ENCODE peak calls at places on chromosomes 1 and 21, in five cellular contexts. H is iPS DF 19.7, G is mammary epithelial cell, D is body of pancreas, U is mucosa of descending colon. A is an unnamed sample.

GRCh38 chr21:42665026-42665425 is 11.6 kb downstream of the PDE9A start:
- DNase-seq in U (no peak), D (no peak), G (no peak), H (no peak), A (no peak)

GRCh38 chr1:201025571-201026002 is 2.1 kb upstream of the KIF21B start:
- DNase-seq in D (no peak), U (no peak), H (no peak), G (no peak), A (peak)

GRCh38 chr1:27862004-27862403 is 10.3 kb upstream of the THEMIS2 start:
- DNase-seq in H (no peak), G (no peak), U (no peak), D (no peak), A (no peak)

GRCh38 chr1:56508523-56508983 is 70.8 kb downstream of the PLPP3 start:
- DNase-seq in G (peak), H (no peak), U (peak), D (peak), A (no peak)

GRCh38 chr1:13752852-13753251 is 52.9 kb downstream of the PRDM2 start:
- DNase-seq in D (no peak), U (no peak), G (no peak), H (no peak), A (no peak)

GRCh38 chr21:40242586-40242985 is 375.3 kb downstream of the PCP4 start:
- DNase-seq in H (no peak), U (no peak), D (no peak), G (no peak), A (no peak)

GRCh38 chr1:193348126-193349045 is 162.0 kb upstream of the B3GALT2 start:
- DNase-seq in H (no peak), G (no peak), D (no peak), U (no peak), A (no peak)

GRCh38 chr21:38841472-38841871 is 35.7 kb downstream of the ETS2 start:
- DNase-seq in U (no peak), H (no peak), D (no peak), G (peak), A (no peak)

GRCh38 chr1:157163273-157164127 is 25.3 kb upstream of the ETV3 start:
- DNase-seq in U (peak), H (peak), D (peak), G (peak), A (peak)

GRCh38 chr1:57674803-57675202 is 250.9 kb upstream of the DAB1 start:
- DNase-seq in U (no peak), D (no peak), G (peak), H (no peak), A (no peak)

GRCh38 chr21:44897326-44898010 is 23.2 kb downstream of the ITGB2 start:
- DNase-seq in G (no peak), H (no peak), U (peak), D (no peak), A (no peak)

GRCh38 chr1:39818482-39818881 is 29.8 kb upstream of the BMP8B start:
- DNase-seq in H (no peak), D (peak), G (no peak), U (peak), A (no peak)

GRCh38 chr1:111475706-111476105 is 1.9 kb downstream of the C1orf162 start:
- DNase-seq in G (no peak), U (no peak), H (no peak), D (no peak), A (peak)

GRCh38 chr1:152461544-152461943 is 47.5 kb upstream of the CRNN start:
- DNase-seq in U (no peak), H (no peak), D (peak), G (peak), A (peak)

GRCh38 chr1:1304331-1305299 is 3.1 kb downstream of the ACAP3 start:
- DNase-seq in G (peak), D (peak), U (peak), H (no peak), A (no peak)

GRCh38 chr1:10829965-10830515 is 33.6 kb upstream of the CASZ1 start:
- DNase-seq in D (no peak), U (no peak), H (no peak), G (no peak), A (no peak)

GRCh38 chr1:149899460-149900284 is at the start of gene BOLA1:
- DNase-seq in U (peak), D (peak), H (peak), G (peak), A (peak)

GRCh38 chr1:203665986-203666385 is 39.4 kb downstream of the ATP2B4 start:
- DNase-seq in U (no peak), D (no peak), H (no peak), G (peak), A (no peak)

GRCh38 chr1:914253-914890 is 9.4 kb upstream of the SAMD11 start:
- DNase-seq in U (no peak), G (no peak), H (no peak), D (peak), A (no peak)

GRCh38 chr21:15063081-15063820 is 1.5 kb downstream of the NRIP1 start:
- DNase-seq in U (peak), H (no peak), D (no peak), G (peak), A (no peak)

GRCh38 chr1:14567056-14567455 is 31.4 kb upstream of the KAZN start:
- DNase-seq in H (no peak), D (no peak), G (peak), U (no peak), A (no peak)

GRCh38 chr1:165639821-165640623 is 9.0 kb downstream of the MGST3 start:
- DNase-seq in D (no peak), H (no peak), G (no peak), U (no peak), A (no peak)

GRCh38 chr1:155981266-155982088 is 3.1 kb upstream of the ARHGEF2 start:
- DNase-seq in G (no peak), D (no peak), U (no peak), H (no peak), A (no peak)

GRCh38 chr1:150696590-150696989 is 364 bp downstream of the GOLPH3L start:
- DNase-seq in U (no peak), G (no peak), H (no peak), D (no peak), A (no peak)

GRCh38 chr21:42165901-42166300 is 53.0 kb upstream of the ABCG1 start:
- DNase-seq in U (no peak), D (no peak), H (no peak), G (no peak), A (no peak)

A was measured in stimulated activated effector memory CD8-positive, alpha-beta T cell treated with anti-CD3 and anti-CD28 coated beads, Interleukin-12 subunit alpha, Interleukin-12 subunit beta, amount 100 ng/mL, for 72 hours.